ENCODE peak calls at places on chromosomes 7 and 10, in seven cellular contexts. T, O, S, C, N, M and Z are unnamed samples.
A peak's percentile ranks its signal among the peaks of the same experiment; 100 is the strongest.

GRCh38 chr7:1026721-1027151 is 17.6 kb upstream of the GPR146 start:
- DNase-seq in T (no peak), C (no peak), N (no peak), M (no peak), S (no peak), O (no peak), Z (no peak)

GRCh38 chr10:109975251-109975650 is 32.5 kb upstream of the ADD3 start:
- DNase-seq in C (no peak), M (no peak), S (no peak), N (no peak), T (no peak), O (no peak), Z (no peak)

GRCh38 chr10:121580276-121581116 is 17.7 kb downstream of the FGFR2 start:
- DNase-seq in C (no peak), N (no peak), S (no peak), O (no peak), M (no peak), T (no peak), Z (peak; percentile 24)

GRCh38 chr7:81594767-81595166 is 175.1 kb downstream of the HGF start:
- DNase-seq in N (peak; percentile 54), S (no peak), C (no peak), M (peak; percentile 14), T (no peak), O (no peak), Z (no peak)

GRCh38 chr10:102101152-102101551 is 19.0 kb downstream of the LDB1 start:
- DNase-seq in S (no peak), C (no peak), T (no peak), M (no peak), O (no peak), N (no peak), Z (no peak)

GRCh38 chr7:132158166-132158565 is 418.1 kb downstream of the PLXNA4 start:
- DNase-seq in M (no peak), T (no peak), S (no peak), C (no peak), N (no peak), O (no peak), Z (no peak)

GRCh38 chr7:118195837-118196474 is 12.0 kb downstream of the LSM8 start:
- DNase-seq in N (peak; percentile 43), M (peak; percentile 49), S (peak; percentile 37), O (peak; percentile 63), T (peak; percentile 25), C (no peak), Z (peak; percentile 59)

GRCh38 chr10:35600193-35600592 is 4.9 kb upstream of the GJD4 start:
- DNase-seq in O (no peak), T (no peak), C (no peak), S (no peak), N (no peak), M (no peak), Z (no peak)

GRCh38 chr10:77007836-77008235 is 629.8 kb downstream of the KCNMA1 start:
- DNase-seq in T (no peak), S (no peak), O (no peak), M (no peak), C (no peak), N (no peak), Z (no peak)

GRCh38 chr10:97138174-97138573 is 47.6 kb downstream of the SLIT1 start:
- DNase-seq in O (no peak), T (no peak), N (no peak), S (no peak), C (no peak), M (no peak), Z (peak; percentile 16)

GRCh38 chr7:138208010-138208634 is 131.9 kb downstream of the AKR1D1 start:
- DNase-seq in O (no peak), M (no peak), S (peak; percentile 26), C (no peak), T (no peak), N (no peak), Z (no peak)

GRCh38 chr7:83452256-83452655 is 196.7 kb downstream of the SEMA3E start:
- DNase-seq in T (no peak), C (no peak), S (no peak), N (no peak), O (no peak), M (no peak), Z (no peak)

GRCh38 chr10:122112625-122113160 is 123.7 kb downstream of the TACC2 start:
- DNase-seq in M (peak; percentile 96), N (peak; percentile 92), O (no peak), S (peak; percentile 70), C (peak; percentile 88), T (peak; percentile 56), Z (peak; percentile 96)

GRCh38 chr10:85458274-85458673 is 908.3 kb downstream of the GRID1 start:
- DNase-seq in C (no peak), M (no peak), N (no peak), T (no peak), S (no peak), O (no peak), Z (no peak)

GRCh38 chr7:104943502-104944343 is 70.3 kb upstream of the KMT2E start:
- DNase-seq in C (no peak), S (no peak), T (no peak), M (no peak), N (peak; percentile 83), O (peak; percentile 82), Z (peak; percentile 80)

GRCh38 chr7:143320620-143321019 is 4.7 kb downstream of the CLCN1 start:
- DNase-seq in S (no peak), T (no peak), O (no peak), N (no peak), M (no peak), C (no peak), Z (no peak)

GRCh38 chr10:1287493-1288480 is 231.6 kb downstream of the WDR37 start:
- DNase-seq in C (no peak), M (no peak), T (no peak), O (no peak), S (no peak), N (no peak), Z (no peak)

GRCh38 chr7:16235152-16235526 is 186.2 kb downstream of the CRPPA start:
- DNase-seq in T (no peak), M (no peak), C (no peak), O (no peak), S (no peak), N (no peak), Z (no peak)

GRCh38 chr7:155882596-155882995 is 70.3 kb upstream of the SHH start:
- DNase-seq in O (no peak), N (no peak), C (no peak), M (no peak), S (no peak), T (no peak), Z (no peak)

GRCh38 chr7:10912077-10912476 is 61.6 kb upstream of the PHF14 start:
- DNase-seq in S (no peak), N (no peak), C (no peak), T (no peak), O (no peak), M (no peak), Z (no peak)

GRCh38 chr7:101950450-101951119 is 133.2 kb downstream of the CUX1 start:
- DNase-seq in S (no peak), T (no peak), M (peak; percentile 51), C (peak; percentile 24), N (no peak), O (no peak), Z (peak; percentile 67)

GRCh38 chr7:135238112-135238744 is 4.6 kb downstream of the STRA8 start:
- DNase-seq in T (no peak), C (no peak), N (no peak), S (no peak), M (no peak), O (peak; percentile 34), Z (no peak)

GRCh38 chr10:116098411-116099019 is 174.5 kb downstream of the GFRA1 start:
- DNase-seq in N (no peak), M (peak; percentile 59), T (no peak), O (no peak), C (peak; percentile 24), S (no peak), Z (peak; percentile 87)

GRCh38 chr10:69142983-69143382 is 19.0 kb downstream of the VPS26A start:
- DNase-seq in O (no peak), S (no peak), T (no peak), C (no peak), M (no peak), N (no peak), Z (no peak)

GRCh38 chr7:137329411-137329810 is 14.1 kb downstream of the PTN start:
- DNase-seq in C (no peak), M (peak; percentile 28), N (no peak), T (no peak), S (no peak), O (no peak), Z (no peak)

GRCh38 chr7:39761435-39761834 is 138.1 kb downstream of the RALA start:
- DNase-seq in O (no peak), C (no peak), S (no peak), M (no peak), T (no peak), N (no peak), Z (no peak)

GRCh38 chr7:98081351-98081750 is 25.3 kb upstream of the LMTK2 start:
- DNase-seq in M (no peak), O (no peak), T (no peak), N (no peak), S (no peak), C (no peak), Z (no peak)

GRCh38 chr10:114276671-114277070 is 37.6 kb downstream of the VWA2 start:
- DNase-seq in T (no peak), S (no peak), N (no peak), C (no peak), O (no peak), M (no peak), Z (no peak)